ENCODE peak calls at places on chromosome 11, in five cellular contexts. N, A, T, Y and H are unnamed samples.

GRCh38 chr11:45180888-45181594 is 34.6 kb downstream of the PRDM11 start:
- DNase-seq in N (peak; percentile 92), A (peak; percentile 31), T (no peak), Y (peak; percentile 77), H (peak; percentile 99)

GRCh38 chr11:100808904-100809491 is 121.9 kb downstream of the ARHGAP42 start:
- DNase-seq in N (no peak), A (no peak), T (no peak), Y (no peak), H (no peak)

GRCh38 chr11:113090716-113091577 is 129.7 kb downstream of the NCAM1 start:
- DNase-seq in N (no peak), A (no peak), T (no peak), Y (no peak), H (no peak)

GRCh38 chr11:112826788-112827187 is 134.4 kb upstream of the NCAM1 start:
- DNase-seq in N (no peak), A (no peak), T (no peak), Y (no peak), H (no peak)

GRCh38 chr11:78961186-78961782 is 386.6 kb upstream of the NARS2 start:
- DNase-seq in N (peak; percentile 45), A (peak; percentile 15), T (no peak), Y (no peak), H (peak; percentile 39)

GRCh38 chr11:19398772-19399542 is 158.2 kb upstream of the E2F8 start:
- DNase-seq in N (no peak), A (no peak), T (no peak), Y (peak; percentile 31), H (no peak)

GRCh38 chr11:13668957-13669521 is 571 bp downstream of the FAR1 start:
- DNase-seq in N (peak; percentile 88), A (no peak), T (peak; percentile 32), Y (no peak), H (peak; percentile 27)

GRCh38 chr11:120188371-120188770 is 22.5 kb upstream of the OAF start:
- DNase-seq in N (peak; percentile 77), A (no peak), T (no peak), Y (peak; percentile 12), H (no peak)

GRCh38 chr11:73157141-73158010 is 15.3 kb upstream of the FCHSD2 start:
- DNase-seq in N (peak; percentile 84), A (no peak), T (peak; percentile 62), Y (no peak), H (no peak)

GRCh38 chr11:1152316-1153104 is 5.2 kb upstream of the MUC5AC start:
- DNase-seq in N (peak; percentile 78), A (no peak), T (no peak), Y (no peak), H (peak; percentile 69)

GRCh38 chr11:44899959-44900358 is 50.7 kb downstream of the TP53I11 start:
- DNase-seq in N (no peak), A (peak; percentile 48), T (no peak), Y (peak; percentile 51), H (peak; percentile 44)

GRCh38 chr11:120227228-120227852 is 12.6 kb upstream of the POU2F3 start:
- DNase-seq in N (no peak), A (no peak), T (no peak), Y (no peak), H (no peak)

GRCh38 chr11:70826541-70826943 is 425.8 kb downstream of the SHANK2 start:
- DNase-seq in N (no peak), A (no peak), T (no peak), Y (no peak), H (no peak)

GRCh38 chr11:26696330-26696729 is 25.5 kb downstream of the SLC5A12 start:
- DNase-seq in N (no peak), A (no peak), T (no peak), Y (no peak), H (no peak)

GRCh38 chr11:6875761-6876160 is 664 bp upstream of the OR10A4 start:
- DNase-seq in N (no peak), A (no peak), T (no peak), Y (no peak), H (no peak)

GRCh38 chr11:78690588-78690987 is 115.9 kb upstream of the NARS2 start:
- DNase-seq in N (no peak), A (no peak), T (no peak), Y (no peak), H (peak; percentile 45)

GRCh38 chr11:71240865-71241691 is 11.3 kb downstream of the SHANK2 start:
- DNase-seq in N (peak; percentile 85), A (no peak), T (no peak), Y (no peak), H (no peak)

GRCh38 chr11:8097926-8098325 is 16.9 kb downstream of the TUB start:
- DNase-seq in N (no peak), A (no peak), T (no peak), Y (no peak), H (no peak)

GRCh38 chr11:96365493-96365892 is 22.5 kb upstream of the MAML2 start:
- DNase-seq in N (no peak), A (no peak), T (no peak), Y (no peak), H (no peak)

GRCh38 chr11:126529037-126529436 is 173.6 kb downstream of the ST3GAL4 start:
- DNase-seq in N (no peak), A (no peak), T (no peak), Y (no peak), H (no peak)

GRCh38 chr11:3865388-3866193 is 10.1 kb downstream of the STIM1 start:
- DNase-seq in N (no peak), A (no peak), T (no peak), Y (no peak), H (peak; percentile 37)

GRCh38 chr11:112834277-112834755 is 126.9 kb upstream of the NCAM1 start:
- DNase-seq in N (no peak), A (no peak), T (no peak), Y (no peak), H (no peak)

GRCh38 chr11:1217151-1217550 is 5.7 kb upstream of the MUC5B start:
- DNase-seq in N (peak; percentile 60), A (no peak), T (no peak), Y (no peak), H (no peak)

GRCh38 chr11:68935516-68936357 is 32.0 kb downstream of the IGHMBP2 start:
- DNase-seq in N (no peak), A (no peak), T (no peak), Y (no peak), H (no peak)

GRCh38 chr11:68934666-68935065 is 31.0 kb downstream of the IGHMBP2 start:
- DNase-seq in N (no peak), A (no peak), T (no peak), Y (no peak), H (no peak)

GRCh38 chr11:68934321-68934645 is 30.6 kb downstream of the IGHMBP2 start:
- DNase-seq in N (no peak), A (no peak), T (no peak), Y (no peak), H (no peak)

GRCh38 chr11:68936358-68936636 is 32.6 kb downstream of the IGHMBP2 start:
- DNase-seq in N (no peak), A (no peak), T (no peak), Y (no peak), H (no peak)

GRCh38 chr11:68935066-68935465 is 31.4 kb downstream of the IGHMBP2 start:
- DNase-seq in N (no peak), A (no peak), T (no peak), Y (no peak), H (no peak)
- TF ChIP-seq POLR2A in N (no peak), A (no peak), T (no peak), Y (no peak), H (no peak)

DNA sequence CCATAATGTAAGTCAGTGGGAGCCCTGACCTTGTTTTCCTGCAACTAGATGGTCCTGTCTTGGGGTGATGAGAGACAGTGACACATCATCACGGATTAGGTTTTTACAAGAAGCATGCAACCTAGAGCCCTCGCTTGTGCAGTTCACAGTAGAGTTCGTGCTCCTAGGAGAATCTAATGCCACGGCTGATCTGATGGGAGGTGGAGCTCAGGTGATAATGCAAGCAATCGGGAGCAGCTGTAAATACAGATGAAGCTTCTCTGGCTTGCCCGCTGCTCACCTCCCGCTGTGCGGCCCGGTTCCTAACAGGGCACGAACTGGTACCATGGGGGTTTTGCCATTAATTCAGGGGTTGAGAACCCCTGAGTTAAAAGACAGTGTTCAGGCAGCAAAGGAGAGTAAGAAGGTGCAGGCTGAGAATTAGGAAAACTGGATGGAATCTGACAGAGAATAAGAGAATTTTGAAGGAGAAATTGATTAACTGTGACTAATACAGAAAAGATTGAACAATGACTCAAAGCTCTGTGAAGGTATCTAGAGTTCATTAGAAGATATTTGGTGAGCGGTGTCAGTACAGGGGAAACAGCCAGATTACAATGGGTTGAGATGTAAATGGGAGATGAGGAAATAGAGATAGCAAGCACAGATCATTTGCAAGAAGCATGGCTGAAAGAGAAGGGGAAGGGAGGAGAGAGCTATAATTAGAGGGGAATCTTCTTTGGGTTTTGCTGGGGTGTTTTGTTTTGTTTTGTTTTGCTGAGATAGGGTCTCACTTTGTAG is 21.0 kb downstream of the WEE1 start:
- DNase-seq in N (no peak), A (no peak), T (no peak), Y (no peak), H (no peak)
- TF ChIP-seq POLR2A in N (no peak), A (no peak), T (no peak), Y (no peak), H (no peak)

GRCh38 chr11:117096140-117096972 is 1.9 kb downstream of the SIK3 start:
- DNase-seq in N (peak; percentile 84), A (no peak), T (peak; percentile 69), Y (no peak), H (no peak)
- TF ChIP-seq POLR2A in N (no peak), A (no peak), T (no peak), Y (no peak), H (no peak)

GRCh38 chr11:64849600-64850356 is 5.3 kb upstream of the CDC42BPG start:
- DNase-seq in N (no peak), A (no peak), T (no peak), Y (no peak), H (no peak)
- TF ChIP-seq POLR2A in N (no peak), A (no peak), T (no peak), Y (no peak), H (no peak)